ENCODE peak calls at places on chromosomes 16 and 17, in four cellular contexts. T is AG04449, Y is RWPE1, H is epithelial cell of esophagus. J is an unnamed sample.

GRCh38 chr17:60039509-60040442 is 38.9 kb downstream of the HEATR6 start:
- DNase-seq in T (no peak), Y (no peak), H (no peak), J (no peak)

GRCh38 chr16:57898961-57899360 is 72.0 kb downstream of the CNGB1 start:
- DNase-seq in T (no peak), Y (no peak), H (peak; percentile 44), J (no peak)

GRCh38 chr17:82703036-82703745 is 4.7 kb upstream of the RAB40B start:
- DNase-seq in T (no peak), Y (no peak), H (no peak), J (no peak)

GRCh38 chr16:59148312-59148711 is 414.2 kb upstream of the GOT2 start:
- DNase-seq in T (no peak), Y (no peak), H (no peak), J (peak; percentile 20)

GRCh38 chr16:10362077-10362863 is 23.6 kb upstream of the ATF7IP2 start:
- DNase-seq in T (no peak), Y (no peak), H (no peak), J (no peak)

GRCh38 chr16:9003322-9003721 is 39.6 kb upstream of the USP7 start:
- DNase-seq in T (no peak), Y (no peak), H (peak; percentile 70), J (no peak)

GRCh38 chr17:48123776-48124388 is 16.3 kb downstream of the SNX11 start:
- DNase-seq in T (no peak), Y (no peak), H (no peak), J (no peak)

GRCh38 chr16:55832788-55833583 is at the start of gene CES1:
- DNase-seq in T (no peak), Y (no peak), H (no peak), J (no peak)

GRCh38 chr17:50134206-50135110 is 4.5 kb upstream of the SAMD14 start:
- DNase-seq in T (no peak), Y (no peak), H (no peak), J (no peak)

GRCh38 chr17:77704048-77704815 is 254.3 kb upstream of the TNRC6C start:
- DNase-seq in T (no peak), Y (no peak), H (no peak), J (no peak)

GRCh38 chr16:55730115-55730514 is 74.3 kb downstream of the SLC6A2 start:
- DNase-seq in T (no peak), Y (no peak), H (no peak), J (no peak)

GRCh38 chr17:8799001-8799850 is at the start of gene MFSD6L:
- DNase-seq in T (no peak), Y (peak; percentile 12), H (peak; percentile 6), J (no peak)

GRCh38 chr16:1488054-1488601 is 616 bp downstream of the PTX4 start:
- DNase-seq in T (no peak), Y (no peak), H (no peak), J (no peak)

GRCh38 chr16:57041182-57042156 is 50.9 kb upstream of the CPNE2 start:
- DNase-seq in T (no peak), Y (no peak), H (no peak), J (no peak)

GRCh38 chr16:84397090-84397489 is 28.8 kb downstream of the ATP2C2 start:
- DNase-seq in T (no peak), Y (no peak), H (no peak), J (no peak)
- TF ChIP-seq CTCF in T (no peak), Y (peak; percentile 11), H (peak; percentile 35), J (no peak)

GRCh38 chr17:52158450-52159042 is at the start of gene CA10:
- DNase-seq in T (no peak), Y (no peak), H (peak; percentile 18), J (no peak)
- TF ChIP-seq CTCF in T (no peak), Y (no peak), H (no peak), J (no peak)

GRCh38 chr16:30406911-30407793 is at the start of gene ZNF771:
- DNase-seq in T (peak; percentile 17), Y (peak; percentile 86), H (peak; percentile 89), J (peak; percentile 64)
- TF ChIP-seq CTCF in T (no peak), Y (no peak), H (no peak), J (no peak)

GRCh38 chr16:47144559-47144877 is 773 bp upstream of the NETO2 start:
- DNase-seq in T (no peak), Y (no peak), H (no peak), J (no peak)

GRCh38 chr16:47142469-47143328 is 1.0 kb downstream of the NETO2 start:
- DNase-seq in T (no peak), Y (peak; percentile 21), H (peak; percentile 46), J (no peak)

GRCh38 chr16:47141773-47142468 is 1.8 kb downstream of the NETO2 start:
- DNase-seq in T (peak; percentile 31), Y (peak; percentile 84), H (peak; percentile 95), J (peak; percentile 36)

GRCh38 chr16:47143677-47144558 is at the start of gene NETO2:
- DNase-seq in T (no peak), Y (peak; percentile 70), H (peak; percentile 71), J (no peak)

DNA sequence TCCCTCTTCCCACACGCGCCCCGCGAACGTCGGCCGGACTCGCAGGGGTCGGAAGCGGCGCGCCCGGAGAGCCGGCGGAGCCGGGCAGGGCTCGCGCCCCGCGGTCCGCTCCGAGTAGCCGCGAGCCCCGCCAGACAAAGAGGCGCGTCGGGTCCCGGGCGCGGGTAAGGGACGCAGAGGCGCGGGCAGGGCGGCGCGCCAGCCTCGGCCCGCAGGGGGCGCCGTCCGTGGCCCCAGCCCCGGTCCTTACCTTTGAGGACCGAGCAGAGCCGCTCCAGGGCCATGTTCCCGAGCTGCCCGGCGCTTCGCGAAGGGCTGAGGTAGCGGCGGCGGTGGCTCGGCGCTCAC is 442 bp downstream of the NETO2 start:
- DNase-seq in T (no peak), Y (peak; percentile 67), H (peak; percentile 80), J (no peak)
- TF ChIP-seq CTCF in T (peak; percentile 63), Y (peak; percentile 87), H (peak; percentile 33), J (peak; percentile 28)

GRCh38 chr17:3799181-3799627 is 1.8 kb downstream of the ITGAE start:
- DNase-seq in T (no peak), Y (no peak), H (no peak), J (no peak)
- TF ChIP-seq CTCF in T (no peak), Y (no peak), H (no peak), J (no peak)

J was measured in AG09319.